ENCODE peak calls at places on chromosomes 2 and 18, in four cellular contexts. One of them, this sample, is unnamed.

GRCh38 chr2:5661362-5661761 is 30.8 kb upstream of the SOX11 start:
- DNase-seq in HepG2: no peak
- DNase-seq in K562: no peak
- DNase-seq in HCT116: no peak
- DNase-seq in this sample: no peak

GRCh38 chr2:145503511-145503910 is 983.6 kb upstream of the ZEB2 start:
- DNase-seq in HepG2: no peak
- DNase-seq in K562: no peak
- DNase-seq in HCT116: no peak
- DNase-seq in this sample: no peak

GRCh38 chr2:30502310-30502709 is 55.3 kb downstream of the LCLAT1 start:
- DNase-seq in HCT116: no peak
- DNase-seq in HepG2: no peak
- DNase-seq in K562: no peak
- DNase-seq in this sample: no peak

GRCh38 chr2:234970467-234970866 is 18.6 kb downstream of the SH3BP4 start:
- DNase-seq in K562: no peak
- DNase-seq in HCT116: no peak
- DNase-seq in HepG2: no peak
- DNase-seq in this sample: no peak

GRCh38 chr18:47036298-47036874 is 965 bp upstream of the ELOA2 start:
- DNase-seq in K562: peak
- DNase-seq in HCT116: peak
- DNase-seq in HepG2: peak
- DNase-seq in this sample: peak

GRCh38 chr2:165293439-165294420 is 54.5 kb downstream of the SCN2A start:
- DNase-seq in HCT116: peak
- DNase-seq in HepG2: peak
- DNase-seq in K562: peak
- DNase-seq in this sample: peak

GRCh38 chr2:237488295-237488694 is 1.2 kb downstream of the MLPH start:
- DNase-seq in HCT116: no peak
- DNase-seq in K562: no peak
- DNase-seq in HepG2: no peak
- DNase-seq in this sample: no peak

GRCh38 chr2:40113272-40113671 is 334.2 kb upstream of the THUMPD2 start:
- DNase-seq in HepG2: no peak
- DNase-seq in HCT116: no peak
- DNase-seq in K562: no peak
- DNase-seq in this sample: no peak

GRCh38 chr2:238528953-238529781 is 102.4 kb downstream of the ASB1 start:
- DNase-seq in HCT116: no peak
- DNase-seq in HepG2: peak
- DNase-seq in K562: no peak
- DNase-seq in this sample: peak

GRCh38 chr2:54634564-54635511 is 88.6 kb upstream of the EML6 start:
- DNase-seq in HepG2: no peak
- DNase-seq in HCT116: no peak
- DNase-seq in K562: no peak
- DNase-seq in this sample: no peak

GRCh38 chr2:10883880-10884529 is 27.7 kb upstream of the KCNF1 start:
- DNase-seq in K562: no peak
- DNase-seq in HepG2: no peak
- DNase-seq in HCT116: no peak
- DNase-seq in this sample: no peak

GRCh38 chr2:212901604-212902275 is 249.7 kb downstream of the IKZF2 start:
- DNase-seq in K562: no peak
- DNase-seq in HCT116: no peak
- DNase-seq in HepG2: no peak
- DNase-seq in this sample: no peak

GRCh38 chr2:206274434-206275273 is at the start of gene ZDBF2:
- DNase-seq in HepG2: no peak
- DNase-seq in HCT116: no peak
- DNase-seq in K562: peak
- DNase-seq in this sample: no peak

GRCh38 chr2:21467280-21467818 is 343.6 kb downstream of the TDRD15 start:
- DNase-seq in HCT116: no peak
- DNase-seq in HepG2: no peak
- DNase-seq in K562: no peak
- DNase-seq in this sample: no peak

GRCh38 chr2:24261441-24261840 is 86.6 kb downstream of the FAM228A start:
- DNase-seq in K562: no peak
- DNase-seq in HepG2: no peak
- DNase-seq in HCT116: no peak
- DNase-seq in this sample: no peak

GRCh38 chr18:10134204-10134603 is 220.4 kb downstream of the VAPA start:
- DNase-seq in HepG2: no peak
- DNase-seq in K562: no peak
- DNase-seq in HCT116: no peak
- DNase-seq in this sample: no peak

DNA sequence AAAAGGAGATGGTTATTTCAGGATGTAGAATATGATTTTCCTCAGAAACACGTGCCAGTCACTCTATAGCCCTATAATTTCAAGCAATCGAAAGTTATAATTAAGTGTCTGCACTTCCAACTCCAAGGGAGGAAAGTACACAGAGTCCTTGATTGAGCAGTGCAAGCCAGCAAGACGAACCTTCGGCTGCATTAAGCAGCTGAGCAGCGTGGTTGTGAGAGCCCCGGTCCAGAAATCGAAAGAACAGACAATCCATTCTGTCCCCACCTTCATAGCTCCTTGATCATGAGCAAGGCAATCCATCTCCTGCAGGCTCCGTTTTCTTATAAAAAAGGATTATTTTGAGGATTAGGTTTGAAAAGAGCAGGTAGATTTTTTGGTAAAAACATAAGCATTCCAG is 287.6 kb downstream of the FBXO15 start:
- DNase-seq in HepG2: no peak
- DNase-seq in K562: no peak
- DNase-seq in HCT116: no peak
- DNase-seq in this sample: no peak
- TF ChIP-seq TCF7L2 in HepG2: no peak
- TF ChIP-seq TCF7L2 in K562: no peak
- TF ChIP-seq TCF7L2 in HCT116: no peak
- TF ChIP-seq TCF7L2 in this sample: no peak

GRCh38 chr2:101788565-101788964 is 91.1 kb downstream of the MAP4K4 start:
- DNase-seq in HepG2: no peak
- DNase-seq in HCT116: no peak
- DNase-seq in K562: no peak
- DNase-seq in this sample: no peak

GRCh38 chr2:101792208-101792607 is 94.7 kb downstream of the MAP4K4 start:
- DNase-seq in HCT116: no peak
- DNase-seq in HepG2: no peak
- DNase-seq in K562: no peak
- DNase-seq in this sample: no peak

GRCh38 chr2:101790416-101790815 is 92.9 kb downstream of the MAP4K4 start:
- DNase-seq in HCT116: no peak
- DNase-seq in K562: no peak
- DNase-seq in HepG2: no peak
- DNase-seq in this sample: no peak

GRCh38 chr2:101788995-101789970 is 91.8 kb downstream of the MAP4K4 start:
- DNase-seq in HCT116: no peak
- DNase-seq in HepG2: peak
- DNase-seq in K562: no peak
- DNase-seq in this sample: no peak

GRCh38 chr2:101790856-101791255 is 93.3 kb downstream of the MAP4K4 start:
- DNase-seq in HCT116: no peak
- DNase-seq in K562: no peak
- DNase-seq in HepG2: no peak
- DNase-seq in this sample: no peak
- TF ChIP-seq TCF7L2 in HCT116: no peak
- TF ChIP-seq TCF7L2 in K562: no peak
- TF ChIP-seq TCF7L2 in HepG2: no peak
- TF ChIP-seq TCF7L2 in this sample: no peak

DNA sequence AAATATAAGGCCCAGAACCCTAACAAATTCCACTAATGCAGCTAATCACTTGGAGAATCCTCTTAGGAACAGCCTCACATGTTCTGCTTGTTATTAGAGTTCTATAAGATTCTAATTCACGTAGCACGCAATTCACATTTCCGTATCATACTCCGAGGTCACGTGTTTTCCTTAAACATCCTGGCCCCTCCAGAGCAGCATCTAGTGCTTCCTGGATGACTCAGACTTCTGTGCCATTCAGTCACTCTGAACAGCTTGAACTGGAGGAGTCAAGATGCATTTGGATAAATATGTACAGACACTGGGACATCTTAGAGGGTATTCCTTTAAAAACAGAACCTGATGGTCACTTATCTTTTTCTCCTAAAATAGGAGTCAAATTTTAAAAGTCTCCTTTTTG is 156.5 kb downstream of the MYO5B start:
- DNase-seq in HCT116: no peak
- DNase-seq in K562: no peak
- DNase-seq in HepG2: no peak
- DNase-seq in this sample: no peak
- TF ChIP-seq TCF7L2 in HCT116: no peak
- TF ChIP-seq TCF7L2 in K562: no peak
- TF ChIP-seq TCF7L2 in HepG2: no peak
- TF ChIP-seq TCF7L2 in this sample: no peak

DNA sequence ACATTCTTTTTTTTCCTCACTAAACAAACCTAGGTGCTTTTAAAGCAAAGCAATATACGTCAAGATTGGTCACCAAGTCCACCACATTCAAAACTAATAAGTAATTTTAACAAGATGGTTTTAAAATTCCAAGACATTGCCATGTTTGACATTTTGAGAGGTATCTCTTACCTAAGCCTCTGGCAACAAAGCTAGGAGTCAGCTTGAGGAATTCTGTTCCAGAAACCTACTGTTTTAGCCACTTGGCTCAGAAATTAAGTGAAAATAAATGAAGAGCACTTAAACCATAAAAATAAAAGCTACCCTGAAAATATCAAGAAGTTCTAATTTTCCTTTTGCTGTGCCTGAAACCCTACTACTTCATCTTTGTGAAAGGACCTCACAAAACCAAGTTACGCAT is 30.0 kb upstream of the CHMP3 start:
- DNase-seq in HepG2: no peak
- DNase-seq in K562: no peak
- DNase-seq in HCT116: no peak
- DNase-seq in this sample: no peak
- TF ChIP-seq TCF7L2 in HepG2: no peak
- TF ChIP-seq TCF7L2 in K562: no peak
- TF ChIP-seq TCF7L2 in HCT116: no peak
- TF ChIP-seq TCF7L2 in this sample: no peak

GRCh38 chr2:158128168-158128973 is 26.7 kb downstream of the UPP2 start:
- DNase-seq in HCT116: no peak
- DNase-seq in K562: no peak
- DNase-seq in HepG2: peak
- DNase-seq in this sample: no peak
- TF ChIP-seq TCF7L2 in HCT116: no peak
- TF ChIP-seq TCF7L2 in K562: no peak
- TF ChIP-seq TCF7L2 in HepG2: no peak
- TF ChIP-seq TCF7L2 in this sample: no peak

GRCh38 chr2:157359628-157360027 is 34.0 kb upstream of the ERMN start:
- DNase-seq in HepG2: no peak
- DNase-seq in K562: no peak
- DNase-seq in HCT116: no peak
- DNase-seq in this sample: no peak

GRCh38 chr2:157362627-157363026 is 37.0 kb upstream of the ERMN start:
- DNase-seq in HepG2: no peak
- DNase-seq in K562: no peak
- DNase-seq in HCT116: no peak
- DNase-seq in this sample: no peak

GRCh38 chr2:157364257-157364974 is 38.8 kb upstream of the ERMN start:
- DNase-seq in K562: no peak
- DNase-seq in HCT116: no peak
- DNase-seq in HepG2: no peak
- DNase-seq in this sample: no peak

GRCh38 chr2:157361526-157361925 is 35.9 kb upstream of the ERMN start:
- DNase-seq in HepG2: no peak
- DNase-seq in HCT116: no peak
- DNase-seq in K562: no peak
- DNase-seq in this sample: no peak

DNA sequence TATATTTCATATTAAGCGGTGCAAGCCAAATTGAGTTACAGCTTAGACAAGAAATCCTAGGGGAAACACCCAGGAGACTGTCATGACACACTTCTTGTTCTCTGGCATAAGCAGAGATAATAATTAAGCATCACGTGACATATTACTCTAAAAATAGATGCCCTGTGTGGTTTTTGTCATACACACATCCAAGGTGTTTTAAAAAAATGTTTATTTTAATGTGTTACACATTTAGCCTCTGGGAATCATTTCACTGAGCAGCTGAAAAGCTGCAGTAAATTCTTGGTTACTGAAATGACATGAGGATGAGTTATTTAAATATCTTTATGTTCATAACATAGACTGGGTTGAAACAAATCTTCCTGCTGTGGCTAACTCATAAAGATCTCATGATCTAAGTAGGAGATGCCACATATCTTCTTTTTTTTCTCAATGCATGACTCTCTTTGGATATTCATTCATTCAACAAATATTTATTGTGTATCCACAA is 38.0 kb upstream of the ERMN start:
- DNase-seq in HepG2: no peak
- DNase-seq in K562: no peak
- DNase-seq in HCT116: no peak
- DNase-seq in this sample: no peak
- TF ChIP-seq TCF7L2 in HepG2: no peak
- TF ChIP-seq TCF7L2 in K562: no peak
- TF ChIP-seq TCF7L2 in HCT116: no peak
- TF ChIP-seq TCF7L2 in this sample: no peak

DNA sequence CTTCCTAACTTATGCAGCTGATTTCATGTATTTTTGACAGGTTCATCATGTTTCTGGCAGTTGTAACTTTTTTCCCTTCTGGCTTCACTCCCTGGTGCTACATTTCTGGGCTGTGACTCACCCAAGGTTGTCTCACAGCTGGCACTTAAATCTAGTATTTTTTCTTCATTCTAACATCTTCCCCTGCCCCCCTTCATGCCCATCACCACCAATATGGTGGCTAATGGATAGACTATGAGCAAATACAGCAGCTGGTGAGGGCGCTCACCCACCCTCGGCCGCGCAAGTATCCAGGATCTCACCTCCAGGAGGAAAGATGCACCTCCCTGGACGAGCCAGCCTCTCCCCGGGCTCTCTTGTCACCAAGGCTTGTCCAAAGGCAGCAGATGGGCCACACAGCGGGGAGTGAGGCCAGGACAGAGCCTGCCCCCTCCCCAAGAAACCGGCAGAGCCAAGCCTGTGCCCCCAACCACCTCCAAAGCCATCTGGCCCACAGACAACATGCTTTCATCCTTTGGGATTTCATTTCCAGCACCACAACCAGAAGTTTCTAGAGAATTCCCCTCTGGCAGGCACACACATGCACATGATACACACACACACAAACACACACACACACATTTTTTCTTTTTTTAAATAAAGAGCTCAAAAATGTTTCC is 39.1 kb downstream of the ATOH8 start:
- DNase-seq in HepG2: no peak
- DNase-seq in K562: no peak
- DNase-seq in HCT116: no peak
- DNase-seq in this sample: no peak
- TF ChIP-seq TCF7L2 in HepG2: no peak
- TF ChIP-seq TCF7L2 in K562: no peak
- TF ChIP-seq TCF7L2 in HCT116: no peak
- TF ChIP-seq TCF7L2 in this sample: no peak

GRCh38 chr2:6793913-6794312 is 71.8 kb downstream of the CMPK2 start:
- DNase-seq in K562: no peak
- DNase-seq in HCT116: no peak
- DNase-seq in HepG2: no peak
- DNase-seq in this sample: no peak
- TF ChIP-seq TCF7L2 in K562: no peak
- TF ChIP-seq TCF7L2 in HCT116: no peak
- TF ChIP-seq TCF7L2 in HepG2: no peak
- TF ChIP-seq TCF7L2 in this sample: no peak

This sample was measured in Panc1.